ENCODE peak calls at places on chromosomes 13 and 19, in seven cellular contexts. O, T, P, E, M, D and H are unnamed samples.

GRCh38 chr13:106795847-106796246 is 227.9 kb upstream of the ARGLU1 start:
- DNase-seq in O (no peak), D (no peak), M (no peak), E (no peak), T (no peak), P (no peak), H (no peak)

GRCh38 chr19:30881986-30882385 is 467.2 kb downstream of the TSHZ3 start:
- DNase-seq in O (no peak), D (no peak), T (no peak), E (no peak), M (no peak), P (no peak), H (peak; percentile 96)

GRCh38 chr19:1267441-1268391 is 1.4 kb upstream of the CIRBP start:
- DNase-seq in P (no peak), D (no peak), M (no peak), T (no peak), E (peak; percentile 31), O (no peak), H (peak; percentile 32)

GRCh38 chr19:39568604-39569003 is 28.6 kb upstream of the EID2 start:
- DNase-seq in D (no peak), P (no peak), T (peak; percentile 56), E (no peak), O (no peak), M (no peak), H (no peak)

GRCh38 chr19:38506723-38507550 is 73.4 kb downstream of the RYR1 start:
- DNase-seq in P (peak; percentile 52), E (peak; percentile 59), D (peak; percentile 89), O (no peak), T (peak; percentile 89), M (no peak), H (peak; percentile 94)

GRCh38 chr19:20273951-20274578 is 107.1 kb downstream of the ZNF486 start:
- DNase-seq in M (no peak), P (no peak), D (no peak), O (no peak), E (no peak), T (no peak), H (no peak)

GRCh38 chr13:91567485-91568207 is 169.2 kb downstream of the GPC5 start:
- DNase-seq in O (no peak), D (no peak), T (no peak), E (no peak), M (no peak), P (no peak), H (no peak)

GRCh38 chr13:37651891-37652290 is 53.3 kb upstream of the POSTN start:
- DNase-seq in D (no peak), E (no peak), T (peak; percentile 45), M (no peak), O (no peak), P (no peak), H (no peak)

GRCh38 chr13:65095697-65096096 is 2134.4 kb downstream of the PCDH9 start:
- DNase-seq in D (no peak), O (no peak), E (no peak), P (no peak), M (no peak), T (no peak), H (no peak)

GRCh38 chr13:61358599-61358998 is 57.0 kb downstream of the PCDH20 start:
- DNase-seq in P (no peak), E (no peak), T (no peak), M (no peak), D (no peak), O (no peak), H (no peak)

GRCh38 chr13:97141564-97142005 is 80.5 kb upstream of the MBNL2 start:
- DNase-seq in E (peak; percentile 34), D (no peak), M (no peak), P (peak; percentile 3), T (peak; percentile 92), O (peak; percentile 71), H (peak; percentile 75)

DNA sequence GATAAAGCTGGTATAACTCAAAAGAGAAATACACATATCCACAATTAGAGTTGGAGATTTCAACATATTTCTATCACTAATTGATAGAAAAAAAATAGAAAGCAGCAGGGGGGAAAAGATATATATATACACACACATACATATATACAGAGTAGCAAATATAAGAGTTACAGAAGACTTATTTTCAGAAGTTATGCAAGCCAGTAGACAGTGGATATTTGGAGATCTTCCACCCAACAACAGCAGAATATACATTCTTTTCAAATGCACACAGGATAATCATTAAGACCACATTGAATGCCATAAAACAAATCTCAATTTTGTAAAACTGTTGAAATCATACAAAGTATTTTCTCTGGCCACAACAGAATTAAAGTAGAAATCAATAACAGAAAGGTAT is 192.8 kb downstream of the LACC1 start:
- DNase-seq in D (no peak), T (no peak), M (no peak), E (no peak), P (no peak), O (no peak), H (no peak)
- H3K4me3 ChIP-seq in D (no peak overlapping the region), T (no peak overlapping the region), M (no peak overlapping the region), E (no peak overlapping the region), P (no peak overlapping the region), O (no peak overlapping the region), H (no peak overlapping the region)

GRCh38 chr19:8526345-8527062 is 12.5 kb upstream of the ZNF414 start:
- DNase-seq in E (peak; percentile 87), T (peak; percentile 95), M (peak; percentile 82), P (no peak), O (peak; percentile 78), D (peak; percentile 95), H (peak; percentile 94)

GRCh38 chr19:8530061-8530679 is 16.2 kb upstream of the ZNF414 start:
- DNase-seq in E (no peak), P (no peak), O (no peak), T (no peak), M (no peak), D (no peak), H (no peak)

GRCh38 chr19:8529369-8530006 is 15.5 kb upstream of the ZNF414 start:
- DNase-seq in T (no peak), E (no peak), D (no peak), M (no peak), P (no peak), O (no peak), H (no peak)

GRCh38 chr19:8528500-8528899 is 14.5 kb upstream of the ZNF414 start:
- DNase-seq in D (no peak), O (no peak), E (no peak), M (no peak), T (no peak), P (no peak), H (no peak)

DNA sequence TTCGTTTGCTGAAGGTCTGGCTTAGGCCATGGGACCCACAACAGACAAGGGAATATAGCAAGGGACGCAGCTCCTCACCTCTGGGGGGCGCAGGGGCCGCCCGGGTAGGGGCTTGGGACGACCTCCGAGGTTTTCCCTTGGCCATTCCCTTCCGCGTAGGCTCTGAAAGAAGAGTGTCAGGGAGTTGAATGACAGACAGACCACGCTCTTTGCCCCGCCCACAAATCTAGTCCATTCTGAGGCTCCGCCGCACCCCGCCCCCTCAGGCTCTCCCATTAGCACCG is 11.4 kb upstream of the ZNF414 start:
- DNase-seq in O (no peak), D (no peak), E (no peak), M (no peak), P (no peak), T (no peak), H (no peak)
- H3K27me3 ChIP-seq in O (no peaks in the 10 kb centered on the region), D (no peaks in the 10 kb centered on the region), E (no peaks in the 10 kb centered on the region), M (no peaks in the 10 kb centered on the region), P (no peaks in the 10 kb centered on the region), T (no peaks in the 10 kb centered on the region), H (peaks cover 9% of the 10 kb centered on the region)

GRCh38 chr13:55963934-55964333 is 1176.8 kb upstream of the PRR20A start:
- DNase-seq in M (no peak), T (no peak), D (no peak), P (no peak), E (no peak), O (no peak), H (no peak)
- H3K9me3 ChIP-seq in M (no peaks in the 10 kb centered on the region), T (no peaks in the 10 kb centered on the region), D (peaks cover 1% of the 10 kb centered on the region), P (peaks cover 18% of the 10 kb centered on the region), E (no peaks in the 10 kb centered on the region), O (peaks cover 21% of the 10 kb centered on the region), H (no peaks in the 10 kb centered on the region)

DNA sequence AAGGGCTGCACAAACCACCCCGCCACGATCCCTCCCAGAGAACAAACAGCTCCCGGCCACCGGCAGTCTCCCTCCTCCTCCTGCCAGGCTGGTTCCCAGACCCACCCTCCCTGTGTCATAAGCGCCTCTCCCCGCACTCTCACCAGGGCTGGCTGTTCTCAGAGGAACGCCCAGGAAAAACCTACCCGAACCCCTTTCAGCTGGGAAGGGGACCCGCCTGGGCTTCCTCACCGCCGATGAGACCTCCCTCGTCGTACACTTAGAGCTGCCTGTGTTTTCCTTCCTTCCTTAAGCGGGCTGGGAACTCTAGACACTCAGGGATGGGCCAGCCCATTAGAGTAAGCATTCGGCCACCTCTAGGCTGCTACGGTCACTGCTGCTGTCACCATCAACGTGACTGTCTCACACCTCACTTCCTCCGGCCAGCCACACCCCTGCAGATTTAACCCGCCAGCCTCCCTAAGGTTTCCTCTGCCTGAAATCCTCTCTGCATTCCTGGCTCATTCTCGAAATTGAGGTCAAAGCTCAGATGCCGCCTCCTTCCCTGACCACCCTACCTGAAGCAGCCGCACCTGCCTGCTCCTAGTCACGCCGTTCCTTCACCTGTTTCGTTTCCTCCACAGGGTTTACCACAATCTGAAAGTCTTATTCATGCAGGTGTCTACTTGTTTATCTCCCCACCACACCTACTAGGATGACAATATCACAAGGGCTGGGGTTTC is 6.3 kb upstream of the RDH13 start:
- DNase-seq in D (no peak), T (peak; percentile 89), P (no peak), O (no peak), E (no peak), M (no peak), H (no peak)
- H3K4me3 ChIP-seq in D (no peak overlapping the region), T (peak overlapping the region; percentile 64), P (peak overlapping the region; percentile 18), O (no peak overlapping the region), E (peak overlapping the region; percentile 30), M (no peak overlapping the region), H (no peak overlapping the region)

GRCh38 chr13:111539252-111539651 is 218.8 kb downstream of the TEX29 start:
- DNase-seq in M (no peak), O (no peak), P (no peak), T (no peak), E (no peak), D (no peak), H (no peak)
- H3K27me3 ChIP-seq in M (peaks cover 54% of the 10 kb centered on the region), O (no peaks in the 10 kb centered on the region), P (peaks cover 73% of the 10 kb centered on the region), T (peaks cover 74% of the 10 kb centered on the region), E (no peaks in the 10 kb centered on the region), D (no peaks in the 10 kb centered on the region), H (peaks cover 9% of the 10 kb centered on the region)

GRCh38 chr13:36130542-36131214 is 504 bp downstream of the DCLK1 start:
- DNase-seq in T (no peak), E (peak; percentile 45), D (peak; percentile 78), M (no peak), P (no peak), O (no peak), H (peak; percentile 54)
- H3K9me3 ChIP-seq in T (no peaks in the 10 kb centered on the region), E (no peaks in the 10 kb centered on the region), D (no peaks in the 10 kb centered on the region), M (no peaks in the 10 kb centered on the region), P (no peaks in the 10 kb centered on the region), O (no peaks in the 10 kb centered on the region), H (no peaks in the 10 kb centered on the region)

GRCh38 chr13:77459616-77460015 is 75.9 kb upstream of the SCEL start:
- DNase-seq in O (no peak), D (no peak), E (no peak), P (no peak), M (no peak), T (peak; percentile 1), H (no peak)
- H3K4me3 ChIP-seq in O (no peak overlapping the region), D (no peak overlapping the region), E (no peak overlapping the region), P (no peak overlapping the region), M (no peak overlapping the region), T (no peak overlapping the region), H (no peak overlapping the region)